ENCODE peak calls at places on chromosome 18, in ten cellular contexts. K, Z, U, D, R, X, E, N, S and J are unnamed samples.

GRCh38 chr18:10113156-10114022 is 199.6 kb downstream of the VAPA start:
- DNase-seq in K (no peak), Z (no peak), U (no peak), D (no peak), R (no peak), X (no peak), E (peak; percentile 36), N (peak; percentile 86), S (no peak), J (no peak)

GRCh38 chr18:40096675-40097074 is 1858.4 kb upstream of the PIK3C3 start:
- DNase-seq in K (no peak), Z (no peak), U (no peak), D (no peak), R (no peak), X (no peak), E (no peak), N (no peak), S (no peak), J (no peak)

GRCh38 chr18:68083776-68084175 is 567.3 kb upstream of the DSEL start:
- DNase-seq in K (no peak), Z (no peak), U (no peak), D (no peak), R (no peak), X (no peak), E (no peak), N (no peak), S (no peak), J (no peak)

GRCh38 chr18:51196116-51196810 is 1.2 kb downstream of the MEX3C start:
- DNase-seq in K (peak; percentile 39), Z (no peak), U (peak; percentile 33), D (peak; percentile 53), R (peak; percentile 62), X (peak; percentile 11), E (peak; percentile 58), N (peak; percentile 48), S (peak; percentile 51), J (peak; percentile 40)

GRCh38 chr18:79826966-79827365 is 29.2 kb downstream of the KCNG2 start:
- DNase-seq in K (no peak), Z (no peak), U (no peak), D (no peak), R (no peak), X (no peak), E (no peak), N (no peak), S (no peak), J (no peak)

GRCh38 chr18:57947117-57947516 is 96.9 kb upstream of the NEDD4L start:
- DNase-seq in K (no peak), Z (no peak), U (no peak), D (no peak), R (no peak), X (peak; percentile 95), E (no peak), N (no peak), S (no peak), J (no peak)

GRCh38 chr18:21672868-21673267 is 31.7 kb downstream of the ABHD3 start:
- DNase-seq in K (no peak), Z (no peak), U (no peak), D (peak; percentile 45), R (peak; percentile 69), X (peak; percentile 77), E (peak; percentile 11), N (no peak), S (no peak), J (no peak)

GRCh38 chr18:56445422-56445821 is 193.0 kb downstream of the TXNL1 start:
- DNase-seq in K (no peak), Z (no peak), U (no peak), D (no peak), R (no peak), X (no peak), E (no peak), N (no peak), S (no peak), J (no peak)

GRCh38 chr18:46321954-46322353 is 217.8 kb downstream of the HAUS1 start:
- DNase-seq in K (no peak), Z (no peak), U (no peak), D (no peak), R (no peak), X (peak; percentile 78), E (no peak), N (no peak), S (no peak), J (no peak)

GRCh38 chr18:2913398-2914005 is 66.7 kb downstream of the EMILIN2 start:
- DNase-seq in K (no peak), Z (no peak), U (no peak), D (no peak), R (no peak), X (no peak), E (no peak), N (no peak), S (no peak), J (no peak)

GRCh38 chr18:37289423-37289822 is 276.2 kb downstream of the CELF4 start:
- DNase-seq in K (no peak), Z (no peak), U (no peak), D (no peak), R (peak; percentile 49), X (no peak), E (no peak), N (no peak), S (no peak), J (no peak)

GRCh38 chr18:74742573-74742972 is 144.9 kb downstream of the ZNF407 start:
- DNase-seq in K (no peak), Z (no peak), U (no peak), D (no peak), R (no peak), X (no peak), E (no peak), N (no peak), S (no peak), J (no peak)

GRCh38 chr18:7174359-7175107 is 56.4 kb upstream of the LRRC30 start:
- DNase-seq in K (no peak), Z (no peak), U (no peak), D (no peak), R (no peak), X (peak; percentile 17), E (no peak), N (peak; percentile 21), S (no peak), J (no peak)

GRCh38 chr18:79803611-79804051 is 5.9 kb downstream of the KCNG2 start:
- DNase-seq in K (no peak), Z (no peak), U (no peak), D (no peak), R (no peak), X (no peak), E (no peak), N (no peak), S (no peak), J (no peak)

GRCh38 chr18:30616414-30616813 is 426.1 kb downstream of the DSC3 start:
- DNase-seq in K (no peak), Z (no peak), U (no peak), D (no peak), R (no peak), X (no peak), E (no peak), N (no peak), S (no peak), J (no peak)

GRCh38 chr18:36757081-36757480 is 71.7 kb downstream of the TPGS2 start:
- DNase-seq in K (no peak), Z (no peak), U (peak; percentile 26), D (no peak), R (no peak), X (peak; percentile 73), E (peak; percentile 75), N (peak; percentile 34), S (no peak), J (no peak)

GRCh38 chr18:21598726-21599584 is 1.5 kb downstream of the ESCO1 start:
- DNase-seq in K (no peak), Z (no peak), U (peak; percentile 67), D (peak; percentile 28), R (no peak), X (peak; percentile 36), E (no peak), N (peak; percentile 79), S (no peak), J (no peak)

GRCh38 chr18:48037481-48038271 is 107.2 kb upstream of the SMAD2 start:
- DNase-seq in K (no peak), Z (no peak), U (peak; percentile 56), D (no peak), R (peak; percentile 63), X (peak; percentile 52), E (no peak), N (peak; percentile 41), S (no peak), J (no peak)

GRCh38 chr18:25830787-25831186 is 259.6 kb downstream of the SS18 start:
- DNase-seq in K (no peak), Z (no peak), U (no peak), D (no peak), R (peak; percentile 56), X (no peak), E (peak; percentile 76), N (no peak), S (no peak), J (no peak)

GRCh38 chr18:9788140-9788539 is 80.0 kb downstream of the RAB31 start:
- DNase-seq in K (no peak), Z (no peak), U (no peak), D (no peak), R (no peak), X (no peak), E (no peak), N (no peak), S (no peak), J (no peak)

GRCh38 chr18:61703508-61703907 is 189.3 kb downstream of the RNF152 start:
- DNase-seq in K (no peak), Z (no peak), U (no peak), D (no peak), R (no peak), X (peak; percentile 33), E (peak; percentile 11), N (no peak), S (no peak), J (no peak)

GRCh38 chr18:52054301-52054700 is 285.7 kb upstream of the DCC start:
- DNase-seq in K (no peak), Z (no peak), U (no peak), D (no peak), R (no peak), X (peak; percentile 44), E (no peak), N (no peak), S (no peak), J (no peak)

GRCh38 chr18:32848836-32849235 is 76.0 kb upstream of the KLHL14 start:
- DNase-seq in K (no peak), Z (no peak), U (no peak), D (no peak), R (no peak), X (no peak), E (no peak), N (no peak), S (no peak), J (no peak)

GRCh38 chr18:31099490-31100230 is 2.6 kb downstream of the DSC2 start:
- DNase-seq in K (no peak), Z (no peak), U (no peak), D (peak; percentile 22), R (no peak), X (no peak), E (no peak), N (no peak), S (no peak), J (no peak)

GRCh38 chr18:59123588-59124369 is 15.9 kb upstream of the SEC11C start:
- DNase-seq in K (no peak), Z (no peak), U (no peak), D (no peak), R (no peak), X (peak; percentile 95), E (peak; percentile 86), N (no peak), S (no peak), J (no peak)

GRCh38 chr18:79877163-79878091 is 74.0 kb downstream of the SLC66A2 start:
- DNase-seq in K (no peak), Z (no peak), U (no peak), D (no peak), R (peak; percentile 11), X (no peak), E (no peak), N (no peak), S (no peak), J (no peak)